ENCODE peak calls at places on chromosomes 13 and 19, in four cellular contexts. One of them, this sample, is unnamed.

GRCh38 chr13:94646904-94647303 is 45.2 kb downstream of the GPR180 start:
- DNase-seq in GM12891: no peak
- DNase-seq in HL-60: no peak
- DNase-seq in GM12878: peak
- DNase-seq in this sample: no peak

GRCh38 chr13:110593430-110594130 is 21.8 kb upstream of the NAXD start:
- DNase-seq in GM12891: no peak
- DNase-seq in HL-60: no peak
- DNase-seq in GM12878: no peak
- DNase-seq in this sample: peak

GRCh38 chr13:71979616-71980015 is 112.6 kb upstream of the DACH1 start:
- DNase-seq in GM12891: no peak
- DNase-seq in HL-60: no peak
- DNase-seq in GM12878: no peak
- DNase-seq in this sample: peak

GRCh38 chr13:106550570-106551135 is 15.2 kb upstream of the EFNB2 start:
- DNase-seq in GM12891: no peak
- DNase-seq in HL-60: no peak
- DNase-seq in GM12878: no peak
- DNase-seq in this sample: no peak

GRCh38 chr13:30792257-30793000 is 57.1 kb downstream of the ALOX5AP start:
- DNase-seq in GM12891: no peak
- DNase-seq in HL-60: no peak
- DNase-seq in GM12878: no peak
- DNase-seq in this sample: no peak

GRCh38 chr13:22618002-22618401 is 562.8 kb upstream of the SGCG start:
- DNase-seq in GM12891: no peak
- DNase-seq in HL-60: no peak
- DNase-seq in GM12878: no peak
- DNase-seq in this sample: no peak

GRCh38 chr19:5665781-5666513 is 14.4 kb downstream of the MICOS13 start:
- DNase-seq in GM12891: no peak
- DNase-seq in HL-60: no peak
- DNase-seq in GM12878: peak
- DNase-seq in this sample: peak

GRCh38 chr13:32887617-32888016 is 128.6 kb upstream of the KL start:
- DNase-seq in GM12891: no peak
- DNase-seq in HL-60: no peak
- DNase-seq in GM12878: no peak
- DNase-seq in this sample: no peak

GRCh38 chr13:99926014-99926731 is 45.4 kb downstream of the ZIC5 start:
- DNase-seq in GM12891: no peak
- DNase-seq in HL-60: no peak
- DNase-seq in GM12878: no peak
- DNase-seq in this sample: no peak

GRCh38 chr13:113187263-113187669 is 21.2 kb downstream of the PCID2 start:
- DNase-seq in GM12891: no peak
- DNase-seq in HL-60: peak
- DNase-seq in GM12878: no peak
- DNase-seq in this sample: peak

GRCh38 chr19:54275951-54276350 is 5.0 kb downstream of the LILRB2 start:
- DNase-seq in GM12891: no peak
- DNase-seq in HL-60: no peak
- DNase-seq in GM12878: no peak
- DNase-seq in this sample: no peak

GRCh38 chr13:29948246-29948645 is 97.8 kb upstream of the UBL3 start:
- DNase-seq in GM12891: no peak
- DNase-seq in HL-60: no peak
- DNase-seq in GM12878: no peak
- DNase-seq in this sample: no peak

GRCh38 chr19:44855606-44856005 is 9.5 kb downstream of the NECTIN2 start:
- DNase-seq in GM12891: no peak
- DNase-seq in HL-60: no peak
- DNase-seq in GM12878: no peak
- DNase-seq in this sample: no peak

GRCh38 chr19:44856438-44857083 is 10.5 kb downstream of the NECTIN2 start:
- DNase-seq in GM12891: no peak
- DNase-seq in HL-60: peak
- DNase-seq in GM12878: no peak
- DNase-seq in this sample: peak

DNA sequence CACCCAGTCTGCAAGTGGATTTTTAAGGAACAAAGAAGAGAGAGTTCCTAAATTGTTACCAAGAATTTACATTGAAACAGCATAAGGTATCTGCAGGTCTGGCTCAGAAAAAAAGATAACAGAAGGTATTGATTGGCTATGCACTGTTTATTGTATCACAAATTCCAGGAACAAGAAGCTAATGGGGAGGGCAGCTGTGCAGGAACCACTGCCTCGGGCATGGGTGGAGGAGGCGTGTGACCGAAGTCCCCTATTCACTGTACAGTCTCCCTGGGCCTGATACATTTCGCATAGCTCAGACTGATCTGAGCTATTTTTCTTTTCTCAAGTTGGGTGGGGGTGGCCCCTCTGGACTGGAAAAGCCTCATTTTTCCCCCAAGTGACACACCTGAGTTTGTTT is 11.7 kb downstream of the NECTIN2 start:
- DNase-seq in GM12891: no peak
- DNase-seq in HL-60: no peak
- DNase-seq in GM12878: no peak
- DNase-seq in this sample: no peak
- TF ChIP-seq SPI1 in GM12891: no peak
- TF ChIP-seq SPI1 in HL-60: no peak
- TF ChIP-seq SPI1 in GM12878: no peak
- TF ChIP-seq SPI1 in this sample: no peak

GRCh38 chr13:46202188-46202795 is 9.4 kb upstream of the LRRC63 start:
- DNase-seq in GM12891: no peak
- DNase-seq in HL-60: no peak
- DNase-seq in GM12878: no peak
- DNase-seq in this sample: no peak
- TF ChIP-seq SPI1 in GM12891: no peak
- TF ChIP-seq SPI1 in HL-60: no peak
- TF ChIP-seq SPI1 in GM12878: no peak
- TF ChIP-seq SPI1 in this sample: no peak

GRCh38 chr19:2317756-2318155 is 9.8 kb upstream of the LINGO3 start:
- DNase-seq in GM12891: no peak
- DNase-seq in HL-60: no peak
- DNase-seq in GM12878: no peak
- DNase-seq in this sample: no peak

GRCh38 chr19:2317300-2317699 is 9.3 kb upstream of the LINGO3 start:
- DNase-seq in GM12891: no peak
- DNase-seq in HL-60: no peak
- DNase-seq in GM12878: no peak
- DNase-seq in this sample: no peak

GRCh38 chr19:2315121-2315817 is 7.3 kb upstream of the LINGO3 start:
- DNase-seq in GM12891: no peak
- DNase-seq in HL-60: no peak
- DNase-seq in GM12878: no peak
- DNase-seq in this sample: no peak

GRCh38 chr19:2312819-2313501 is 5.0 kb upstream of the LINGO3 start:
- DNase-seq in GM12891: no peak
- DNase-seq in HL-60: no peak
- DNase-seq in GM12878: no peak
- DNase-seq in this sample: no peak

GRCh38 chr19:2315818-2316353 is 7.9 kb upstream of the LINGO3 start:
- DNase-seq in GM12891: no peak
- DNase-seq in HL-60: peak
- DNase-seq in GM12878: no peak
- DNase-seq in this sample: peak
- TF ChIP-seq SPI1 in GM12891: peak
- TF ChIP-seq SPI1 in HL-60: peak
- TF ChIP-seq SPI1 in GM12878: no peak
- TF ChIP-seq SPI1 in this sample: no peak

DNA sequence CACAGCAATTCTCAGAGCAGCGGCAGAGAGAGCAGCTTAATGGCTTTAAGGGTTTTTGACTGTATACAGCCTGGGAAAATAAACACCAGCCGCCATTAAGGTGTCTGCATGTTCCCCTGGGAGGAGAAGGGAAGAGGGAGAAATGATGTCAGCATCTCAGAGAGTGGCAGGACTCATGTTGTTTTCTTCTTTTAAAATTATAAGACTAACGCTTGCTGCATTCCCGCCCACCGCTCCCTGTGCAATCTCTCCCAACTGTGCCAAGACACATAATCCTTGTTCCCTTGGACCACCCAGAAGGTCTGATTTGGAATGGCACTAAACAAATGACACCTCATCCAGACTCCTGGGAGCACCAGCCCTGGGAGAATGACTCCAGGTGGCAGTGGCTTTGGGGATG is 27.7 kb upstream of the FAM216B start:
- DNase-seq in GM12891: no peak
- DNase-seq in HL-60: no peak
- DNase-seq in GM12878: no peak
- DNase-seq in this sample: no peak
- TF ChIP-seq SPI1 in GM12891: no peak
- TF ChIP-seq SPI1 in HL-60: no peak
- TF ChIP-seq SPI1 in GM12878: no peak
- TF ChIP-seq SPI1 in this sample: no peak

DNA sequence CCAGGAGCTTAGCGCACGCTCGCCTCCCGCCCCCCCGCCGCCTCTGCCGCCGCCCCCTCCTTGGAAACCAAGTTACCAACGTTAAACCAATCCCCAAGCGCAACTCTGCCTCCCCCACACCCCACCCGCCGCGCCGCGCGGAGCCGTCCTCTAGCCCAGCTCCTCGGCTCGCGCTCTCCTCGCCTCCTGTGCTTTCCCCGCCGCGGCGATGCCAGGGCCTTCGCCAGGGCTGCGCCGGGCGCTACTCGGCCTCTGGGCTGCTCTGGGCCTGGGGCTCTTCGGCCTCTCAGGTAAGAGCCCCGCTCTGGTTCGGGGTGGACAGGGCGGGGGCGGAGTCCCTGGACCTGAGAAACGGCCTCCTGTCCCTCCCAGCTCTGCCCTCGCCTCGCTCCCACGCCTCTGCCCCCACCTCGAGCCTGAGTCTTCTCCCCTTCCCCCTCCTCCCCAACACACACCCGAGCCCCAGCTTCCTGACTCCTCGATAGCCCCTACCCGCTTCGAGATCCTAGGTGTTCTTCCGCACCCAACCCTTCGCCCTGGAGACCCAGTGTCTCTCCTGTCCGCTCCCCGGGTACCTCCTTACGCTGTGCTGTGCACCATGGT is at the start of gene ICAM5:
- DNase-seq in GM12891: no peak
- DNase-seq in HL-60: no peak
- DNase-seq in GM12878: no peak
- DNase-seq in this sample: peak
- TF ChIP-seq SPI1 in GM12891: no peak
- TF ChIP-seq SPI1 in HL-60: no peak
- TF ChIP-seq SPI1 in GM12878: no peak
- TF ChIP-seq SPI1 in this sample: no peak

GRCh38 chr13:98577823-98578285 is 947 bp upstream of the STK24 start:
- DNase-seq in GM12891: no peak
- DNase-seq in HL-60: no peak
- DNase-seq in GM12878: no peak
- DNase-seq in this sample: no peak

GRCh38 chr13:98576215-98576945 is 527 bp downstream of the STK24 start:
- DNase-seq in GM12891: peak
- DNase-seq in HL-60: no peak
- DNase-seq in GM12878: no peak
- DNase-seq in this sample: peak

GRCh38 chr13:98575009-98575866 is 1.7 kb downstream of the STK24 start:
- DNase-seq in GM12891: no peak
- DNase-seq in HL-60: no peak
- DNase-seq in GM12878: no peak
- DNase-seq in this sample: no peak

GRCh38 chr13:98575876-98576214 is 1.1 kb downstream of the STK24 start:
- DNase-seq in GM12891: no peak
- DNase-seq in HL-60: no peak
- DNase-seq in GM12878: no peak
- DNase-seq in this sample: no peak

DNA sequence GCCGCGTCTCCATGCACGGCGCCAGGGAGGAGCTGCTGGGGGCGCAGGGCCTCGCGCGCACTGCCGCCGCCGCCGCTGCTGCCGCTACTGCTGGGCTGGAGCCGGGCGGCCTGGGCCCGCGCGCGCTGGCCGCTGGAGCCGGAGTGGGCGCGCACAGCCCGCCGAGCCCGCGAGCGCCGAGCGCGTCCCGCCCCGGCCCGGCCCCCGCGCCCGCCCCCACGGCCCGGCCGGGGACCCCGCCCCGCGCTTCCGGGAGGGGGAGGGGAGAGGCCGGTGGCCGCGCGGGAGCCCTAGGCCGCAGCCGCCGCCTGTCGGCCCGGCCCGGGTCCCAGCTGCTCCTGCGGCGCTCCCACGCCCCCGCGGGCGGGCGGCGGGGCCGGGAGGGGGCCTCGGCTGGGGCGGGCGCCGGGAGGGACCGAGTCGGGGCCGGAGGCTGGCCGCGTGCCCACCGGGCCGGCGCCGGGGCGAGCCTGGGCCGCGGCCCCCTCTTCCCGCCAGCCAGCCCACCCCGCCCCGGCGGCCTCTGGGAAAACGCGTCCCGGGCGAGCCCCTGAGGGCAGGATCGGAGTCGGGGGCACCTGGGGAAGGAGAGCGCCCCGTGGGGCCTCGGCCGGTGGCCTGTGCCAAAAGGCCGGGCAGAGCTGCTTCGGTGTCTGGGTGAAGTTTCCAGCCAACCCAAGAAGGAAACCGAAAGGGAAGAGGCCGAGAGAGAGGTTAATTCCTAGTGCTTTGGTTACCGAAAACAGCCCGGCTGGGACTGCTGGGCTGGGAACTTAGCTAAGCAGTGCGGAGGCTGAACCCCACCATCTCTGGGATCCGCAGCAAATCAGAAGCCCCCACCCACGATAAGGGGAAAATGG is at the start of gene STK24:
- DNase-seq in GM12891: peak
- DNase-seq in HL-60: no peak
- DNase-seq in GM12878: no peak
- DNase-seq in this sample: peak
- TF ChIP-seq SPI1 in GM12891: no peak
- TF ChIP-seq SPI1 in HL-60: no peak
- TF ChIP-seq SPI1 in GM12878: no peak
- TF ChIP-seq SPI1 in this sample: no peak

GRCh38 chr13:46535822-46536221 is 17.1 kb upstream of the LRCH1 start:
- DNase-seq in GM12891: no peak
- DNase-seq in HL-60: no peak
- DNase-seq in GM12878: no peak
- DNase-seq in this sample: no peak
- TF ChIP-seq SPI1 in GM12891: no peak
- TF ChIP-seq SPI1 in HL-60: no peak
- TF ChIP-seq SPI1 in GM12878: no peak
- TF ChIP-seq SPI1 in this sample: no peak

GRCh38 chr13:102965802-102966201 is 100.4 kb downstream of the SLC10A2 start:
- DNase-seq in GM12891: no peak
- DNase-seq in HL-60: no peak
- DNase-seq in GM12878: no peak
- DNase-seq in this sample: no peak

GRCh38 chr13:102962430-102962829 is 103.8 kb downstream of the SLC10A2 start:
- DNase-seq in GM12891: no peak
- DNase-seq in HL-60: no peak
- DNase-seq in GM12878: no peak
- DNase-seq in this sample: no peak

DNA sequence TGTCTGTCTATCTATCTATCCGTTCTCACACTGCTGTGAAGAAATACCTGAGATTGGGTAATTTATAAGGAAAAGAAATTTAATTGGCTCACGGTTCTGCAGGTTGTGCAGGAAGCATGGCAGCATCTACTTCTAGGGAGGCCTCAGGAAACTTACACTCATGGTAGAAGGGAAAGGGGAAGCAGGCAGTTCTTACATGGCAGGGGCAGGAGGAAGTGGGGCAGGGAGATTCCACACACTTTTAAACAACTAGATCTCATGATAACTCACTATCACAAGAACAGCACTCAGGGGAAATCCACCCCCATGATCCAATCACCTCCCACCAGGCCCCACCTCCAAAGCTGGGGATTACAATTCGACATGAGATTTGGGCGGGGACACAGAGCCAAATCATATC is 105.3 kb downstream of the SLC10A2 start:
- DNase-seq in GM12891: no peak
- DNase-seq in HL-60: no peak
- DNase-seq in GM12878: no peak
- DNase-seq in this sample: no peak
- TF ChIP-seq SPI1 in GM12891: peak
- TF ChIP-seq SPI1 in HL-60: peak
- TF ChIP-seq SPI1 in GM12878: peak
- TF ChIP-seq SPI1 in this sample: no peak

This sample was measured in K562.